ENCODE peak calls at places on chromosomes 11 and 22, in seven cellular contexts. L, G, F, U, I, K and O are unnamed samples.

GRCh38 chr22:49541451-49542230 is 286.0 kb downstream of the BRD1 start:
- DNase-seq in U (no peak), G (no peak), F (peak), I (no peak), L (no peak), K (peak), O (peak)

GRCh38 chr22:25027959-25028840 is 75.7 kb downstream of the KIAA1671 start:
- DNase-seq in U (peak), G (peak), L (peak), I (no peak), K (no peak), F (no peak), O (peak)

GRCh38 chr11:2207773-2208621 is 36.4 kb upstream of the TH start:
- DNase-seq in F (peak), K (peak), G (no peak), L (no peak), U (peak), I (no peak), O (peak)

GRCh38 chr11:35142481-35143207 is 3.7 kb downstream of the CD44 start:
- DNase-seq in G (no peak), F (no peak), I (no peak), L (no peak), U (peak), K (no peak), O (no peak)

GRCh38 chr22:37416806-37417205 is 10.5 kb downstream of the ELFN2 start:
- DNase-seq in U (no peak), K (no peak), L (no peak), F (no peak), I (no peak), G (no peak), O (no peak)

GRCh38 chr11:34214961-34215805 is 109.8 kb downstream of the NAT10 start:
- DNase-seq in I (no peak), K (no peak), U (no peak), F (no peak), G (peak), L (no peak), O (no peak)

GRCh38 chr11:69419662-69420061 is 61.8 kb upstream of the LINC01488 start:
- DNase-seq in K (peak), F (no peak), U (no peak), L (no peak), I (no peak), G (no peak), O (no peak)

GRCh38 chr11:4195909-4196308 is 101.3 kb downstream of the RRM1 start:
- DNase-seq in L (no peak), F (no peak), G (no peak), K (no peak), U (no peak), I (no peak), O (no peak)

GRCh38 chr11:33533668-33534067 is 167.0 kb downstream of the C11orf91 start:
- DNase-seq in L (no peak), U (no peak), K (no peak), G (no peak), I (no peak), F (no peak), O (no peak)

GRCh38 chr11:19656140-19656541 is 56.5 kb upstream of the NAV2 start:
- DNase-seq in F (no peak), L (no peak), K (no peak), I (no peak), G (no peak), U (no peak), O (no peak)

DNA sequence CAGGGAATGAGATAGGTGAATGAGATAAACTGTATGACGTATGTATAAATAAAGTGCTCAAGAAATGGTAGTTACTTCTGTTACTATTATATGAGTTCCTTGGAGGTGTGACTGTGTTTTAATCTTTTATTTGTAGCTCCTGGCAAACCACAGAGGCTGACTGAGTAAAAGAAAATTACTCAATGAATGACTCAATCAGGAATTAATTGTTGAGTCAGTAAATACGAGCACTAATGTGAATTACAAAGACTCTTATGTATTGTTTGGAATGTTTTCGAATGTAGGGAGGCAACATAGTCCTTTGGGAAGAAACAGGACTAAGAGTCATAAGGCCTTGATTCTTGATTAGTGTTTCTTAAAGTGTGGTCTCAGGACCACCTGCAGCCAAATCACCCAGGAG is 51.1 kb upstream of the BLID start:
- DNase-seq in U (no peak), K (no peak), F (no peak), G (no peak), L (no peak), I (no peak), O (no peak)
- H3K27ac ChIP-seq in U (no peak), K (no peak), F (no peak), G (peak), L (no peak), I (peak), O (no peak)

GRCh38 chr22:38982008-38982927 is at the start of gene APOBEC3B:
- DNase-seq in K (peak), I (peak), F (peak), L (peak), U (peak), G (peak), O (peak)

GRCh38 chr22:38984224-38984623 is 2.1 kb downstream of the APOBEC3B start:
- DNase-seq in F (no peak), G (peak), U (no peak), I (no peak), K (no peak), L (no peak), O (no peak)

GRCh38 chr22:38981659-38982007 is 514 bp upstream of the APOBEC3B start:
- DNase-seq in I (no peak), K (no peak), U (no peak), L (no peak), G (no peak), F (no peak), O (no peak)

GRCh38 chr22:38986629-38987028 is 4.5 kb downstream of the APOBEC3B start:
- DNase-seq in U (no peak), L (no peak), F (no peak), K (no peak), G (no peak), I (no peak), O (no peak)

DNA sequence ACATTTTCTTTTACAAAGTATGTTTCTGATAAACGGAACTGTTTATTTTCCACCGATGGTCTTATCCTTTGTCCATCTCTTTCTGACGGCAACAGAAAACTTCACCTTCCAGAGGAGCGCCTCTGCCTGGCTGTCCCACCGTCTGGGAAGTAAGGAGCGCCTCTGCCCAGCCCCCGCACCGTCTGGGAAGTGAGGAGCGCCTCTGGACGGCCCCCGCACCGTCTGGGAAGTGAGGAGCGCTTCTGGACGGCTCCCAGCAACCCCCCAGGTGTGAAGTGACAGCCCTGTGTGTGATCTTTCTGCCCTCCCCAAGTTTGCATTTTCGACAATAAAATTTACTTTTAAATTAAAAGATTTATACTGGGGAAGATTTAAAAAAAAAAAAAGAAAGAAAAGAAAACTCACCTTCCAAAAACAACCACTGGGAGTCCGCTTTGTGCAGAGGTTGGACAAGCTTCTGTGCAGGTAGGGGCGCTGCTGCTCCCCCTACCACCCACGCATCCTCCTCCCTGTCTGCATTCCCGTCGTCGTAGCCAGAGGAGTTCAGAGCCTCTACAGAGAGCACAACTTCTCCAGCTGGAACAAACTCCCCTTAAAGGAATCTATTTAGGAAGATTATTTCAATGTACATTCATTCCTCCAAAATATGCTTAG is 1.0 kb upstream of the APOBEC3B start:
- DNase-seq in G (peak), I (no peak), L (no peak), F (no peak), K (no peak), U (peak), O (peak)
- H3K4me3 ChIP-seq in G (no peak), I (no peak), L (no peak), F (peak), K (peak), U (no peak), O (no peak)

GRCh38 chr11:94106699-94107098 is 21.9 kb upstream of the PANX1 start:
- DNase-seq in G (no peak), U (no peak), I (no peak), F (no peak), K (no peak), L (no peak), O (no peak)

GRCh38 chr11:94103476-94103875 is 25.2 kb upstream of the PANX1 start:
- DNase-seq in G (no peak), U (no peak), L (no peak), F (no peak), K (no peak), I (no peak), O (no peak)

GRCh38 chr11:94111241-94111640 is 17.4 kb upstream of the PANX1 start:
- DNase-seq in U (no peak), G (no peak), K (no peak), L (no peak), F (no peak), I (no peak), O (no peak)

GRCh38 chr11:94104734-94105133 is 23.9 kb upstream of the PANX1 start:
- DNase-seq in K (no peak), G (no peak), U (no peak), F (no peak), I (no peak), L (no peak), O (no peak)

DNA sequence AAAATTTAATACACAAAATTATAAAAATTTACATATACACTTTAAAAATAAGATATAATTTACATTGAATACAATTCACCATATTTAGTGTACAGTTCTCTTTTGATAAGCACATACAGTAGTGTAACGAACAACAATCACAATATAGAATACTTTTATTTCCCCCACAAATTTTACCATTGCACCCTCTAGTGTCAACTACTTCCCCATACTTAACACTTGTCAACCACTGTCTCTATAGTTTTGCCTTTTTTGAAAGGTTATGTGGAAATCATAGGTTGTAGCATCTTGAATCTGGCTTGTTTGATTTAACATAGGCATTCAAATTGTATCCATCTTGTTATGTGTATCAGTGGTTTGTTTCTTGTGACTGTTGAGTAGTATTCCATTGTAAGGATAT is 21.3 kb upstream of the PANX1 start:
- DNase-seq in F (no peak), I (no peak), K (no peak), L (no peak), U (no peak), G (no peak), O (no peak)
- TF ChIP-seq CTCF in F (no peak), I (peak), K (no peak), L (no peak), U (no peak), G (no peak), O (no peak)

GRCh38 chr11:82229346-82229745 is 504.3 kb downstream of the FAM181B start:
- DNase-seq in G (peak), F (no peak), K (no peak), I (no peak), U (no peak), L (no peak), O (no peak)

GRCh38 chr11:82225502-82225901 is 508.2 kb downstream of the FAM181B start:
- DNase-seq in F (no peak), L (no peak), K (no peak), I (no peak), U (no peak), G (no peak), O (no peak)

DNA sequence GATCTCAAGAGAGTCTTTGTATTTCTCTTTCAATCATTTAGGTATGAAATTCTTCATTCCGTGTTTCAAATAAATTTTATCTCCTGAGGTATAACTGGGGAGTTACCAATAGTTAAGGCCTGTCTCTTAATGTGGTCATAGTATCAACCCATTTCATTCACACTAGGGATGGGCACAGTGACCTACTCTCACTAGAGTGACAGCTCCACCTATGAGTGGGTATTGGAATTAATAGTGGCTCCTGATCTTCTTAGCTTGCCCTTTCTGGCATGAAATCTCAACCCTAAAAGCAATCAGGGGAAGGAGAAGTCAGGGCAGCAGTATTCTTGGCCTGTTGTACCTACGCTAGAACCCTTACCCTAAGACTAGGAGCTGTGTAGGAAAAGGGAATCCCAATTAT is 507.7 kb downstream of the FAM181B start:
- DNase-seq in I (no peak), U (no peak), K (no peak), L (no peak), F (no peak), G (no peak), O (no peak)
- H3K27ac ChIP-seq in I (no peak), U (no peak), K (no peak), L (no peak), F (no peak), G (no peak), O (no peak)

DNA sequence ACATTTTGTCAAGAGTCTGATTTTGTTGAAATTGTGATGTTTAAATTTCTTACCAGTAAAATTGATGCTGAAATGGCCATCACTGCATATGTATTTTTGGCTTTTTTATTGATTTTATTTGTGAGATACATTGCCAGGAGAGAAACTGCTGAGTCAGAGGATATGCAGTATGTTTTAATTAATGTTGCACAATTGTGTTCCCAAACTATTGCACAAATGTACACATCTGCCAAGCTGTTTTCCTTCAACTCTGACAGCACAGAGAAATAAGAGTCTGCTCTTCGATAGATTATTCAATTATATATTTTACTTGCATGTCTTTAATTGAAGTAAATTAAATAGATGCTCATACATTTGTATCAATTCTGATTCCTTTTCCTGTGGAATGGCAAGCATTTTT is 640.2 kb upstream of the LUZP2 start:
- DNase-seq in G (no peak), F (no peak), K (no peak), I (peak), U (no peak), L (no peak), O (no peak)
- H3K4me3 ChIP-seq in G (no peak), F (no peak), K (no peak), I (no peak), U (no peak), L (no peak), O (no peak)

GRCh38 chr11:79383874-79384273 is 57.0 kb downstream of the TENM4 start:
- DNase-seq in I (no peak), K (no peak), G (no peak), L (no peak), U (no peak), F (no peak), O (no peak)

GRCh38 chr11:79390477-79390876 is 50.4 kb downstream of the TENM4 start:
- DNase-seq in K (no peak), L (no peak), F (no peak), G (no peak), U (no peak), I (no peak), O (no peak)

GRCh38 chr11:79390923-79391322 is 49.9 kb downstream of the TENM4 start:
- DNase-seq in L (no peak), K (no peak), G (no peak), U (no peak), F (no peak), I (no peak), O (no peak)

GRCh38 chr11:79393362-79394043 is 47.3 kb downstream of the TENM4 start:
- DNase-seq in I (no peak), U (no peak), L (no peak), F (no peak), K (no peak), G (peak), O (no peak)

DNA sequence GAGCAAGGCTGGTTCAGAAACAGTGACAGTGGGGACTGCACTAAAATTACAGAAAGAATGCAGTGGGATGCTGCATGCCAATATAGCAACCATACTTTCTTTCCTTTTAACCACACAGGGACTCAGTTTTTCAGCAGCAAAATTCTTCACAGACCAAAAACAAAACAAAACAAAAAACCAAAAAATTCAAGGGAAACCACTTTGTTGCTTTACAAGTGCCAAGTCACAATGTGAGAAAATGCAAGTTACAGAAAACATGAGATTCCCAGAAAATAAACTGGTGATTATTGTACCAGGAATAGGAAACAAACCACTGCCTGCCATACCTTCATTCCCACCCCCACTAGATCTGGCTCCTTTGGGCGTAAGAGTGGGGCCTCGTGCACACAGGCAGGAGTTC is 52.6 kb downstream of the TENM4 start:
- DNase-seq in G (no peak), U (no peak), L (no peak), K (no peak), I (no peak), F (no peak), O (no peak)
- TF ChIP-seq CTCF in G (no peak), U (no peak), L (no peak), K (no peak), I (no peak), F (no peak), O (no peak)